ENCODE peak calls at places on chromosome 18, in ten cellular contexts. One of them, this sample, is unnamed.

GRCh38 chr18:37270046-37270665 is 295.4 kb downstream of the CELF4 start:
- DNase-seq in non-pigmented ciliary epithelial cell: peak; percentile 6
- DNase-seq in GM10248: no peak
- DNase-seq in NCI-H2029: no peak
- DNase-seq in effector memory CD8-positive, alpha-beta T cell: no peak
- DNase-seq in astrocyte of the spinal cord: peak; percentile 37
- DNase-seq in MM.1S: peak; percentile 52
- DNase-seq in Right ventricle myocardium superior: peak; percentile 43
- DNase-seq in A549: peak; percentile 22
- DNase-seq in ACHN: peak; percentile 53
- DNase-seq in this sample: no peak

GRCh38 chr18:78640596-78640995 is 339.0 kb upstream of the SALL3 start:
- DNase-seq in ACHN: no peak
- DNase-seq in GM10248: no peak
- DNase-seq in NCI-H2029: no peak
- DNase-seq in astrocyte of the spinal cord: no peak
- DNase-seq in effector memory CD8-positive, alpha-beta T cell: no peak
- DNase-seq in MM.1S: no peak
- DNase-seq in A549: no peak
- DNase-seq in Right ventricle myocardium superior: no peak
- DNase-seq in non-pigmented ciliary epithelial cell: no peak
- DNase-seq in this sample: no peak

GRCh38 chr18:22846088-22846683 is 86.9 kb upstream of the RBBP8 start:
- DNase-seq in ACHN: peak; percentile 42
- DNase-seq in non-pigmented ciliary epithelial cell: no peak
- DNase-seq in A549: peak; percentile 21
- DNase-seq in Right ventricle myocardium superior: no peak
- DNase-seq in astrocyte of the spinal cord: no peak
- DNase-seq in GM10248: peak; percentile 24
- DNase-seq in MM.1S: no peak
- DNase-seq in NCI-H2029: no peak
- DNase-seq in effector memory CD8-positive, alpha-beta T cell: no peak
- DNase-seq in this sample: no peak

GRCh38 chr18:9117980-9118841 is 15.7 kb downstream of the NDUFV2 start:
- DNase-seq in A549: no peak
- DNase-seq in non-pigmented ciliary epithelial cell: no peak
- DNase-seq in effector memory CD8-positive, alpha-beta T cell: no peak
- DNase-seq in Right ventricle myocardium superior: no peak
- DNase-seq in GM10248: no peak
- DNase-seq in ACHN: no peak
- DNase-seq in astrocyte of the spinal cord: no peak
- DNase-seq in MM.1S: no peak
- DNase-seq in NCI-H2029: no peak
- DNase-seq in this sample: no peak

GRCh38 chr18:22466608-22467390 is 49.1 kb upstream of the CTAGE1 start:
- DNase-seq in effector memory CD8-positive, alpha-beta T cell: no peak
- DNase-seq in NCI-H2029: no peak
- DNase-seq in astrocyte of the spinal cord: peak; percentile 85
- DNase-seq in ACHN: peak; percentile 9
- DNase-seq in non-pigmented ciliary epithelial cell: no peak
- DNase-seq in GM10248: no peak
- DNase-seq in Right ventricle myocardium superior: no peak
- DNase-seq in MM.1S: no peak
- DNase-seq in A549: peak; percentile 93
- DNase-seq in this sample: peak; percentile 56

GRCh38 chr18:43158381-43158780 is 42.9 kb upstream of the RIT2 start:
- DNase-seq in non-pigmented ciliary epithelial cell: no peak
- DNase-seq in MM.1S: no peak
- DNase-seq in ACHN: no peak
- DNase-seq in effector memory CD8-positive, alpha-beta T cell: no peak
- DNase-seq in Right ventricle myocardium superior: no peak
- DNase-seq in A549: no peak
- DNase-seq in GM10248: no peak
- DNase-seq in astrocyte of the spinal cord: no peak
- DNase-seq in NCI-H2029: no peak
- DNase-seq in this sample: no peak

GRCh38 chr18:13308369-13308768 is 89.8 kb downstream of the LDLRAD4 start:
- DNase-seq in non-pigmented ciliary epithelial cell: no peak
- DNase-seq in effector memory CD8-positive, alpha-beta T cell: peak; percentile 6
- DNase-seq in Right ventricle myocardium superior: no peak
- DNase-seq in astrocyte of the spinal cord: no peak
- DNase-seq in GM10248: no peak
- DNase-seq in NCI-H2029: no peak
- DNase-seq in MM.1S: no peak
- DNase-seq in ACHN: no peak
- DNase-seq in A549: no peak
- DNase-seq in this sample: no peak

GRCh38 chr18:72208920-72209676 is 335.0 kb downstream of the CBLN2 start:
- DNase-seq in Right ventricle myocardium superior: peak; percentile 29
- DNase-seq in MM.1S: no peak
- DNase-seq in astrocyte of the spinal cord: no peak
- DNase-seq in non-pigmented ciliary epithelial cell: no peak
- DNase-seq in A549: no peak
- DNase-seq in NCI-H2029: no peak
- DNase-seq in GM10248: no peak
- DNase-seq in ACHN: no peak
- DNase-seq in effector memory CD8-positive, alpha-beta T cell: no peak
- DNase-seq in this sample: no peak

GRCh38 chr18:52510139-52510538 is 170.1 kb downstream of the DCC start:
- DNase-seq in NCI-H2029: no peak
- DNase-seq in A549: no peak
- DNase-seq in MM.1S: no peak
- DNase-seq in effector memory CD8-positive, alpha-beta T cell: no peak
- DNase-seq in non-pigmented ciliary epithelial cell: no peak
- DNase-seq in astrocyte of the spinal cord: no peak
- DNase-seq in ACHN: no peak
- DNase-seq in GM10248: no peak
- DNase-seq in Right ventricle myocardium superior: no peak
- DNase-seq in this sample: no peak

GRCh38 chr18:13746636-13747035 is 20.2 kb downstream of the RNMT start:
- DNase-seq in effector memory CD8-positive, alpha-beta T cell: no peak
- DNase-seq in GM10248: no peak
- DNase-seq in A549: no peak
- DNase-seq in MM.1S: no peak
- DNase-seq in astrocyte of the spinal cord: no peak
- DNase-seq in non-pigmented ciliary epithelial cell: no peak
- DNase-seq in NCI-H2029: no peak
- DNase-seq in Right ventricle myocardium superior: no peak
- DNase-seq in ACHN: no peak
- DNase-seq in this sample: no peak

This sample was measured in heart right ventricle.